ENCODE peak calls at places on chromosome 21, in six cellular contexts. F, L, T, M, Y and G are unnamed samples.

GRCh38 chr21:46426313-46427046 is 32.2 kb upstream of the DIP2A start:
- DNase-seq in M (no peak), T (no peak), F (no peak), L (no peak), Y (no peak), G (no peak)

GRCh38 chr21:26776320-26777021 is 68.7 kb downstream of the ADAMTS1 start:
- DNase-seq in L (no peak), F (peak), M (peak), Y (no peak), T (peak), G (no peak)

GRCh38 chr21:20998886-20999285 is 677 bp downstream of the NCAM2 start:
- DNase-seq in L (no peak), T (no peak), M (no peak), Y (no peak), F (no peak), G (no peak)

GRCh38 chr21:14401217-14401616 is 18.3 kb upstream of the HSPA13 start:
- DNase-seq in T (no peak), F (no peak), L (no peak), M (no peak), Y (no peak), G (no peak)

GRCh38 chr21:27261676-27262075 is 294.8 kb upstream of the ADAMTS5 start:
- DNase-seq in L (no peak), M (no peak), T (no peak), Y (no peak), F (no peak), G (no peak)

GRCh38 chr21:26934383-26934782 is 32.5 kb downstream of the ADAMTS5 start:
- DNase-seq in L (no peak), F (no peak), M (no peak), T (no peak), Y (no peak), G (no peak)

GRCh38 chr21:23131177-23131576 is 2133.0 kb downstream of the NCAM2 start:
- DNase-seq in Y (no peak), T (no peak), F (no peak), M (no peak), L (no peak), G (no peak)

GRCh38 chr21:43687566-43688395 is 28.4 kb downstream of the RRP1B start:
- DNase-seq in L (no peak), F (no peak), Y (no peak), M (no peak), T (no peak), G (no peak)

GRCh38 chr21:43936186-43936967 is 71.4 kb downstream of the AGPAT3 start:
- DNase-seq in M (no peak), L (no peak), T (no peak), Y (no peak), F (no peak), G (no peak)

GRCh38 chr21:33419538-33420123 is 16.4 kb downstream of the IFNGR2 start:
- DNase-seq in M (peak), F (no peak), T (peak), L (no peak), Y (no peak), G (no peak)

GRCh38 chr21:15604424-15604823 is 125.4 kb upstream of the USP25 start:
- DNase-seq in T (peak), F (no peak), M (peak), L (no peak), Y (no peak), G (no peak)

GRCh38 chr21:41208946-41209345 is 41.0 kb downstream of the BACE2 start:
- DNase-seq in M (no peak), Y (no peak), L (no peak), T (no peak), F (no peak), G (no peak)

GRCh38 chr21:25080161-25080560 is 527.1 kb downstream of the MRPL39 start:
- DNase-seq in F (no peak), Y (no peak), L (no peak), M (no peak), T (no peak), G (no peak)

GRCh38 chr21:25080706-25081495 is 526.4 kb downstream of the MRPL39 start:
- DNase-seq in F (no peak), L (no peak), M (no peak), T (peak), Y (no peak), G (no peak)

GRCh38 chr21:25079053-25079452 is 528.2 kb downstream of the MRPL39 start:
- DNase-seq in T (no peak), M (no peak), F (no peak), L (no peak), Y (no peak), G (no peak)
- TF ChIP-seq CTCF in T (no peak), M (no peak), F (no peak), L (no peak), Y (no peak), G (no peak)

DNA sequence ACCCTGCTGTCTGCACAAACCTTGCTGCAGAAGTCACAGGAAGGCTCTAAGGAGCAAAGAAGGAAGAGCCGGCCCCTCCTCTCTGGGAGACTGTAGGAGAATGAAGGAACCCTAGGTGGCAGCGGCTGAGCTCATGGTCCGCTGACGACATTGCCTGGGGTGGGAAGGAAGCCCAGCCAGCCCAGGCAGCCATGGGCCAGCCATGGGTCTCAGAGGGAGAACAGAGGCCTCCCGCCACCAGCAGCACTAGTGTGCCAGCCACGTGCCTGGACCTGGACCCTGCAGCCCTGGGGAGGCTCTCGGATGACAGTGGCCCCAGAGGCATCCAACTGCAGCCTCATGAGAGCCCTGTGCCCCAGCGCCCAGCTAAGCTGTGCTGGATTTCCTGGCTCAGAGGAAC is 49.2 kb upstream of the POFUT2 start:
- DNase-seq in M (peak), F (no peak), L (no peak), Y (peak), T (peak), G (no peak)
- TF ChIP-seq CTCF in M (no peak), F (no peak), L (no peak), Y (no peak), T (no peak), G (no peak)

GRCh38 chr21:25281134-25281533 is 326.1 kb downstream of the MRPL39 start:
- DNase-seq in M (no peak), T (no peak), F (no peak), L (no peak), Y (no peak), G (no peak)

GRCh38 chr21:25280061-25280460 is 327.2 kb downstream of the MRPL39 start:
- DNase-seq in L (no peak), F (no peak), Y (no peak), M (no peak), T (no peak), G (no peak)

DNA sequence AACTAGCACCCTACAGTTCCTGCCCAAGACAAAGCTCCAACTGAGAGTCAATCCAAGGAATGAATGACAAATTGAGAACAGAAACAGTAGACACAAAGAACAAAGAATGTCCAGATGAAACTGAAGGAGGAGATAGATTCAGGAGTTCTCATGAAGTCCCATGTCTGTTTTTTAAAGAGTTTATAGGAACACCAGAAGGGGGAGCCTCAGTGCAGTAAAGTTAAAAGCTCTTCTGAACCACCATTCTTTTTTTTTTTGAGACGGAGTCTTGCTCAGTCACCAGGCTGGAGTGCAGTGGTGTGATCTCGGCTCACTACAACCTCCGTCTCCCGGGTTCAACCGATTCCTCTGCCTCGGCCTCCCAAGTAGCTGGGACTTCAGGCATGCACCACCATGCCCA is 323.6 kb downstream of the MRPL39 start:
- DNase-seq in F (no peak), M (peak), L (no peak), Y (no peak), T (peak), G (no peak)
- TF ChIP-seq CTCF in F (no peak), M (peak), L (no peak), Y (no peak), T (peak), G (peak)

GRCh38 chr21:30463713-30464112 is 16.5 kb downstream of the KRTAP19-1 start:
- DNase-seq in F (no peak), M (no peak), Y (no peak), T (no peak), L (no peak), G (no peak)
- TF ChIP-seq CTCF in F (no peak), M (no peak), Y (peak), T (peak), L (peak), G (peak)

DNA sequence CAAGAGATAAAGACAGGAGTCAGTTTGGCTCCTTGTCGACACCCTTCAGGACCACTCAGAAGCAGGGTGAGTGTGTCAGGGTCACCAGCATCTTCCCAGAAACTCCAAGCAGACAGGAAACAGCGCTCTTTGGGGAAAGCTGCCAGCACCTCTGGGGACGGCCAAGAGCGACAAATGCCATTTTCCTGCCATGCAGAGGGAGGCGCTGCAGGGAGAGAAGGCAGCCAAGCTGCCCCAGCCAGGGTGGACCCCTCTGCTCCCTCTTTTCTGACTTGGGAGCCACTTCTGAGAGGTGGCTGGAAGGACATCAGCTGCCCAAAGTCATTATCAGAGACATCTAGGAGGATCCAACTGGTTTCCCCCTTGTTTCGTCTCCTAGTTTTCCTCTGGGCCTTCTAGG is 29.0 kb downstream of the SIM2 start:
- DNase-seq in Y (no peak), L (no peak), T (no peak), M (no peak), F (no peak), G (no peak)
- TF ChIP-seq CTCF in Y (no peak), L (no peak), T (no peak), M (peak), F (no peak), G (no peak)